ENCODE peak calls at places on chromosomes 5 and 9, in seven cellular contexts. Z is A549, L is DND-41, E is lower lobe of right lung, U is PC-3, O is transverse colon, N is spleen. G is an unnamed sample.

GRCh38 chr5:80925940-80926339 is 34.2 kb upstream of the RASGRF2 start:
- DNase-seq in N (no peak), U (no peak), E (no peak), Z (no peak), O (no peak), L (no peak), G (no peak)

GRCh38 chr5:55081541-55081940 is 20.9 kb upstream of the GZMA start:
- DNase-seq in Z (no peak), E (no peak), N (no peak), O (no peak), L (no peak), U (no peak), G (no peak)

GRCh38 chr9:124467410-124468060 is 17.3 kb downstream of the ADGRD2 start:
- DNase-seq in U (no peak), L (no peak), N (peak; percentile 46), Z (no peak), O (no peak), E (peak; percentile 23), G (no peak)

GRCh38 chr5:94243612-94244011 is 374.8 kb downstream of the KIAA0825 start:
- DNase-seq in E (no peak), O (no peak), Z (no peak), N (no peak), L (no peak), U (no peak), G (no peak)

GRCh38 chr5:169696621-169697517 is 59.8 kb downstream of the DOCK2 start:
- DNase-seq in Z (peak; percentile 40), U (peak; percentile 45), L (no peak), E (no peak), N (no peak), O (no peak), G (no peak)

GRCh38 chr5:6745706-6746217 is 32.5 kb downstream of the TENT4A start:
- DNase-seq in Z (peak; percentile 52), O (peak; percentile 7), L (no peak), U (peak; percentile 87), E (no peak), N (peak; percentile 32), G (no peak)

GRCh38 chr5:76801159-76801802 is 17.5 kb upstream of the F2RL1 start:
- DNase-seq in L (no peak), E (no peak), O (no peak), Z (peak; percentile 89), U (peak; percentile 83), N (no peak), G (no peak)

GRCh38 chr9:110555971-110556370 is 23.6 kb downstream of the SVEP1 start:
- DNase-seq in N (no peak), U (no peak), E (peak; percentile 50), Z (peak; percentile 61), O (peak; percentile 24), L (no peak), G (no peak)

GRCh38 chr5:66039701-66040100 is 104.4 kb upstream of the SREK1 start:
- DNase-seq in N (no peak), Z (no peak), O (no peak), U (no peak), E (no peak), L (no peak), G (no peak)

GRCh38 chr9:20848490-20848889 is 164.4 kb downstream of the FOCAD start:
- DNase-seq in O (no peak), E (no peak), U (peak; percentile 9), L (no peak), Z (no peak), N (no peak), G (no peak)

GRCh38 chr5:170278611-170279500 is 18.7 kb downstream of the LCP2 start:
- DNase-seq in E (peak; percentile 79), Z (no peak), O (peak; percentile 70), N (peak; percentile 95), U (no peak), L (peak; percentile 97), G (no peak)

GRCh38 chr5:111563041-111563822 is 50.9 kb upstream of the STARD4 start:
- DNase-seq in E (no peak), O (no peak), N (no peak), Z (no peak), U (no peak), L (no peak), G (no peak)

GRCh38 chr9:75372499-75373268 is 284.4 kb downstream of the OSTF1 start:
- DNase-seq in U (no peak), E (no peak), N (no peak), L (no peak), O (no peak), Z (no peak), G (no peak)

GRCh38 chr5:174723315-174723978 is 935 bp upstream of the MSX2 start:
- DNase-seq in L (no peak), N (no peak), O (no peak), U (no peak), Z (no peak), E (no peak), G (no peak)

GRCh38 chr5:128334010-128334716 is 203.9 kb downstream of the FBN2 start:
- DNase-seq in O (no peak), E (no peak), U (no peak), N (no peak), L (no peak), Z (no peak), G (no peak)

GRCh38 chr5:156103116-156103860 is 223.7 kb upstream of the SGCD start:
- DNase-seq in U (no peak), O (no peak), Z (peak; percentile 51), N (no peak), L (no peak), E (no peak), G (no peak)

GRCh38 chr5:54985301-54986268 is at the start of gene ESM1:
- DNase-seq in U (peak; percentile 61), O (no peak), Z (no peak), L (no peak), N (peak; percentile 56), E (peak; percentile 48), G (no peak)

GRCh38 chr5:112957970-112958773 is 18.4 kb upstream of the DCP2 start:
- DNase-seq in U (peak; percentile 96), N (no peak), Z (peak; percentile 88), L (peak; percentile 41), E (peak; percentile 72), O (peak; percentile 29), G (no peak)

GRCh38 chr5:135126688-135127603 is 92.9 kb upstream of the PITX1 start:
- DNase-seq in O (peak; percentile 31), E (no peak), L (no peak), U (peak; percentile 47), Z (peak; percentile 66), N (peak; percentile 49), G (no peak)

GRCh38 chr9:94900222-94901018 is 173.9 kb downstream of the AOPEP start:
- DNase-seq in L (no peak), E (no peak), O (no peak), N (no peak), U (peak; percentile 82), Z (peak; percentile 83), G (no peak)

GRCh38 chr9:70586506-70586905 is 172.0 kb upstream of the KLF9 start:
- DNase-seq in L (no peak), Z (no peak), E (no peak), U (no peak), O (no peak), N (no peak), G (no peak)

GRCh38 chr5:136374003-136374402 is 8.7 kb upstream of the TRPC7 start:
- DNase-seq in U (peak; percentile 64), O (no peak), Z (peak; percentile 30), E (no peak), L (no peak), N (no peak), G (no peak)

GRCh38 chr5:122126711-122127385 is 2.5 kb upstream of the ZNF474 start:
- DNase-seq in U (no peak), L (no peak), E (no peak), O (no peak), Z (no peak), N (no peak), G (peak; percentile 21)

GRCh38 chr5:156326718-156327259 is at the start of gene SGCD:
- DNase-seq in L (no peak), N (no peak), Z (peak; percentile 47), O (peak; percentile 26), U (no peak), E (peak; percentile 47), G (peak; percentile 59)

GRCh38 chr5:103894882-103895281 is 332.3 kb upstream of the NUDT12 start:
- DNase-seq in E (no peak), L (no peak), Z (no peak), O (no peak), U (no peak), N (no peak), G (peak; percentile 43)

GRCh38 chr5:35136386-35136785 is 88.6 kb upstream of the AGXT2 start:
- DNase-seq in N (no peak), E (no peak), L (peak; percentile 68), Z (peak; percentile 46), O (no peak), U (peak; percentile 95), G (no peak)

GRCh38 chr5:3596261-3596825 is 711 bp downstream of the IRX1 start:
- DNase-seq in U (no peak), Z (no peak), L (no peak), O (no peak), N (no peak), E (no peak), G (no peak)

GRCh38 chr5:179285236-179285635 is 60.0 kb downstream of the ADAMTS2 start:
- DNase-seq in E (peak; percentile 53), Z (no peak), L (no peak), N (peak; percentile 63), U (no peak), O (no peak), G (peak; percentile 35)
- H3K27ac ChIP-seq in E (peak overlapping the region; percentile 38), Z (no peak overlapping the region), L (no peak overlapping the region), N (no peak overlapping the region), U (no peak overlapping the region), O (no peak overlapping the region), G (peak overlapping the region; percentile 67)

DNA sequence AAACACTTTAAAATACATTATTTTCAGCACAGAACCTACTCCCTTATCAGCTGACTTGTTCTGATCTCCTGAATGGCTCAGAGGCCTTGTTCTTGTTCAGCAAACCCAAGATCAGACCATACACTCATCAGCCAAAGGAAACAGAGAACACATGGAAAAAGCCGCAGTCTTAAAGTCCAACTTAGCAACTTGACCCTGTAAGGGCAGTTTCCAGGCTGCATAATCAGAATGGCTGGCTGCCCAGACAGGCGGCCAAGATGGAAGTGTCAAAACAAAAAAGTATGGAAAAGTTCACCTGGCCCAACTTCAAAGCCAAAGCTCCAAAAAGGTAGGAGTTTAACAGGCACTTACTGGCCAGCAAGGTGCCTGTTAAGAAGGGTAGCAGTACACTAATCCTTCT is 56.3 kb downstream of the SIL1 start:
- DNase-seq in Z (no peak), L (no peak), N (no peak), O (peak; percentile 59), U (peak; percentile 22), E (peak; percentile 65), G (no peak)
- H3K27ac ChIP-seq in Z (no peak overlapping the region), L (no peak overlapping the region), N (no peak overlapping the region), O (peak overlapping the region; percentile 60), U (no peak overlapping the region), E (peak overlapping the region; percentile 51), G (peak overlapping the region; percentile 83)

DNA sequence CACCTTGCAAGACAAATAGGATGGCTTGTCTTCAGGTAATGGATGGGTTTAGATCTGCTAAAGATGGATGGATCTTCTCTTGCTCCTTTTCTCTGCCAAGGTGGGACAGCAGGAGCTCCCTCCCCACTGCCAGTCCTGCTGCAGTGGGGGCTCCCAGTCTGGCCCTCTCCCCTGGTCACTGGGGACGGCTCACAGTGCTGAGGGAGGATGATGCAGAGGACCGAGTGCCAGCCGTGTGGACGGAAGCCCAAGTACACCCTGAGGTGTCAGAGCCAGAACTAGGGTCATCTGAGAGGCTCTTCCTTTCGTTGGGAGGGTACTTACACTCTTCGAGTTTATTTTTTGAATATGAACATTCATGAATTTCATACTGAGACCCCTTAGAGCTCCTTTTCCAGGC is 5.7 kb downstream of the CCDC69 start:
- DNase-seq in O (no peak), N (no peak), L (no peak), U (no peak), Z (no peak), E (no peak), G (no peak)
- H3K27ac ChIP-seq in O (peak overlapping the region; percentile 52), N (peak overlapping the region; percentile 50), L (peak overlapping the region; percentile 100), U (no peak overlapping the region), Z (no peak overlapping the region), E (no peak overlapping the region), G (no peak overlapping the region)

GRCh38 chr5:102866315-102866693 is 111.2 kb downstream of the PAM start:
- DNase-seq in Z (no peak), N (no peak), O (no peak), L (no peak), U (peak; percentile 31), E (no peak), G (no peak)
- H3K27ac ChIP-seq in Z (peak overlapping the region; percentile 84), N (peak overlapping the region; percentile 84), O (peak overlapping the region; percentile 79), L (no peak overlapping the region), U (peak overlapping the region; percentile 58), E (peak overlapping the region; percentile 79), G (peak overlapping the region; percentile 86)